ENCODE peak calls at places on chromosome 22, in four cellular contexts. C is cardiac muscle cell, G is heart right ventricle, U is GM20000. S is an unnamed sample.

GRCh38 chr22:41565403-41566054 is 4.7 kb downstream of the CSDC2 start:
- DNase-seq in G (no peak), U (no peak), C (peak; percentile 82), S (no peak)

GRCh38 chr22:21766933-21767462 is 31.4 kb upstream of the YPEL1 start:
- DNase-seq in U (peak; percentile 59), C (no peak), G (no peak), S (peak; percentile 67)

GRCh38 chr22:40348025-40348658 is 1.8 kb downstream of the ADSL start:
- DNase-seq in U (peak; percentile 77), C (peak; percentile 78), G (peak; percentile 23), S (peak; percentile 78)

GRCh38 chr22:30228509-30229359 is 17.8 kb downstream of the LIF start:
- DNase-seq in U (no peak), G (no peak), C (no peak), S (no peak)

GRCh38 chr22:29108137-29108536 is 35.3 kb downstream of the KREMEN1 start:
- DNase-seq in G (no peak), U (no peak), C (peak; percentile 70), S (no peak)

GRCh38 chr22:27962268-27963191 is 43.5 kb upstream of the PITPNB start:
- DNase-seq in G (no peak), C (peak; percentile 32), U (no peak), S (no peak)

GRCh38 chr22:49197986-49198704 is 629.5 kb downstream of the BRD1 start:
- DNase-seq in C (no peak), G (no peak), U (no peak), S (no peak)

GRCh38 chr22:28341001-28341400 is 338.6 kb downstream of the TTC28 start:
- DNase-seq in C (peak; percentile 50), U (no peak), G (no peak), S (no peak)

GRCh38 chr22:31244044-31244942 is 32.2 kb downstream of the LIMK2 start:
- DNase-seq in U (no peak), G (no peak), C (peak; percentile 80), S (no peak)

GRCh38 chr22:44088976-44089570 is 65.0 kb downstream of the PARVB start:
- DNase-seq in U (no peak), C (no peak), G (peak; percentile 44), S (no peak)

GRCh38 chr22:29344137-29344536 is 28.6 kb upstream of the RASL10A start:
- DNase-seq in C (peak; percentile 90), U (no peak), G (peak; percentile 57), S (no peak)

GRCh38 chr22:43304831-43305230 is 38.3 kb downstream of the SCUBE1 start:
- DNase-seq in C (no peak), U (no peak), G (no peak), S (no peak)

GRCh38 chr22:23065495-23066122 is 4.7 kb upstream of the GNAZ start:
- DNase-seq in G (peak; percentile 1), U (no peak), C (no peak), S (no peak)

GRCh38 chr22:38115423-38116205 is 5.1 kb upstream of the BAIAP2L2 start:
- DNase-seq in U (no peak), C (no peak), G (no peak), S (no peak)

DNA sequence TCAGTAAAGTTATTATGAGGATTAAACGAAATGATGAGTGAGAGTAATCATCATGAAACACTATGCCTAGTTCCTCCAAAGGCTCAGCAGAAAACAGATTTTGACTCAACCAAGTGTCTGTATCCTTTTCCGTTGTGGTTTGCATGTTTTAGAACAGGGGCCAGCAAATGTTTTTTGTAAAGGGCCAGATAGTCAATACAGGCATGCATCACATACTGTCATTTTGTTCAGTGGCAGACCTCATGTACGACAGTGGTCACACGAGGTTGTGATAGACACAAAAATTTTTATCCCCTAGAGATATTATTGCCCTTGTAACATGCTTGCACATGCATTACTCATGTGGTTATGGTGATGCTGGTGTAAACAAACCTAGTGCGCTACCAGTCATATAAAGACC is 81.9 kb upstream of the SLC25A18 start:
- DNase-seq in G (no peak), U (no peak), C (no peak), S (no peak)
- TF ChIP-seq CTCF in G (no peak), U (no peak), C (no peak), S (no peak)

GRCh38 chr22:39311592-39312400 is 7.6 kb downstream of the RPL3 start:
- DNase-seq in C (no peak), U (no peak), G (no peak), S (no peak)

GRCh38 chr22:39309881-39310714 is 9.3 kb downstream of the RPL3 start:
- DNase-seq in C (peak; percentile 66), U (no peak), G (no peak), S (no peak)

GRCh38 chr22:39306456-39307361 is 12.7 kb downstream of the RPL3 start:
- DNase-seq in C (no peak), U (no peak), G (no peak), S (no peak)

GRCh38 chr22:39308614-39309363 is 10.6 kb downstream of the RPL3 start:
- DNase-seq in G (no peak), U (no peak), C (peak; percentile 95), S (no peak)

DNA sequence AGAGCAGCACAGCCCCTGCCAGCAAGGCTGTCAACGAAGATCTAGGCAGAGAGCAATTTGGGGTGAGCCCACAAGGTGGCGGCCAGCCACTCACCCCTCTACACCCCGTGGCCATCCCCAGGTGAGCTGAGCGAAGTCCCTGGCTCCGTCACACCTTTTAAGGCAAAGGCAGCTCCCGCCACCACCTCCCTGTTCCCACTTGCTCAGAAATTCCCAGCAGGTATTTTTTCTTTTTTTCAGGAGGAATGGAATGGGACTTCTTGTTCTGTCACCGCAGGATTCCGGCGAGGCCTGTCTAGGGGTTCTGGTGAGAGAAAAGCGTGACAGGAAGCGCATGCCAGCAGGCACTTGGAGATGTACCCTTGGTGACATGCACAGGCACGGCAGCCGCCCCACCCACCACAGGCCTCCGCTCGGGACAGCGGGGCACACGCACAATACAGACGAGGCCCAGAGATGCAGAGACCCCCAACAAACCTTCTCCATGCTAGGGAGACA is 10.0 kb downstream of the RPL3 start:
- DNase-seq in C (no peak), G (no peak), U (no peak), S (no peak)
- TF ChIP-seq CTCF in C (peak; percentile 27), G (no peak), U (no peak), S (peak; percentile 2)

GRCh38 chr22:37095113-37095512 is 14.4 kb downstream of the TMPRSS6 start:
- DNase-seq in C (no peak), U (no peak), G (no peak), S (no peak)

GRCh38 chr22:37091986-37092385 is 17.5 kb downstream of the TMPRSS6 start:
- DNase-seq in C (no peak), U (no peak), G (no peak), S (no peak)

GRCh38 chr22:37090920-37091688 is 18.4 kb downstream of the TMPRSS6 start:
- DNase-seq in G (no peak), U (no peak), C (no peak), S (no peak)

GRCh38 chr22:37092997-37093396 is 16.5 kb downstream of the TMPRSS6 start:
- DNase-seq in C (no peak), U (no peak), G (no peak), S (no peak)

GRCh38 chr22:37094239-37094638 is 15.3 kb downstream of the TMPRSS6 start:
- DNase-seq in G (no peak), C (no peak), U (no peak), S (no peak)
- TF ChIP-seq CTCF in G (no peak), C (no peak), U (no peak), S (no peak)

GRCh38 chr22:26367402-26368245 is 61.4 kb upstream of the ASPHD2 start:
- DNase-seq in C (peak; percentile 61), U (peak; percentile 39), G (peak; percentile 8), S (peak; percentile 62)
- TF ChIP-seq CTCF in C (peak; percentile 84), U (peak; percentile 75), G (peak; percentile 75), S (peak; percentile 75)

GRCh38 chr22:46754110-46754799 is 8.2 kb upstream of the TBC1D22A start:
- DNase-seq in C (peak; percentile 97), G (peak; percentile 96), U (peak; percentile 38), S (peak; percentile 61)
- TF ChIP-seq CTCF in C (no peak), G (no peak), U (no peak), S (no peak)

DNA sequence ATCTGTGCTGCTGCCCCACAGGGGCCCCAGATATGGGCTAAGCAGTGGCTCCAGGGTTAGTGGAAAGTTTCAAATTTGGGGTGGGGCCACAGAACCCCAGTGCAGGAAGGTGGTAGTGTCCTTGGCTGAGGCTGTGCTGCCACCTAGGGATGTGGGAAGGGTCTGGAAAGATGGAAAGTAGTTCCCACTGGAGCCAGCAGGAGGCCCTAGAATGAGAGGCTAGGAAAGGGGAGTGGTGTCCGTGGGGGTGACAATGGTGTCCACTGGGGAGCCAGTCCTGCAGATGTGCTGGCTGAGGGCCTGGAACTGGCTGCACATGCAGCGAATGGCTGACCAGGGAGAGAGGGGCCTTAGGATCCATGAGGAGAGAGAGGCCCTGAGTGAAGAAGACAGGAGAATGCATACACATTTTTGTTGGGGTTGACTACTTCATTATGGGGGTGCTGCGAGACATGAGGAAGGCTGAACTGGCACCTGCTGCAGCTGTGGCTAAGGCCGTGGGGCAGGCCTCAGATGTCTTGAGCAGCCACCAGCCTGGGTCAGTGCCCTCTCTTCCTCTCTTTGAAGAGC is 21.1 kb downstream of the RFPL3 start:
- DNase-seq in U (no peak), G (no peak), C (peak; percentile 36), S (no peak)
- TF ChIP-seq CTCF in U (peak; percentile 17), G (peak; percentile 66), C (peak; percentile 67), S (peak; percentile 22)

DNA sequence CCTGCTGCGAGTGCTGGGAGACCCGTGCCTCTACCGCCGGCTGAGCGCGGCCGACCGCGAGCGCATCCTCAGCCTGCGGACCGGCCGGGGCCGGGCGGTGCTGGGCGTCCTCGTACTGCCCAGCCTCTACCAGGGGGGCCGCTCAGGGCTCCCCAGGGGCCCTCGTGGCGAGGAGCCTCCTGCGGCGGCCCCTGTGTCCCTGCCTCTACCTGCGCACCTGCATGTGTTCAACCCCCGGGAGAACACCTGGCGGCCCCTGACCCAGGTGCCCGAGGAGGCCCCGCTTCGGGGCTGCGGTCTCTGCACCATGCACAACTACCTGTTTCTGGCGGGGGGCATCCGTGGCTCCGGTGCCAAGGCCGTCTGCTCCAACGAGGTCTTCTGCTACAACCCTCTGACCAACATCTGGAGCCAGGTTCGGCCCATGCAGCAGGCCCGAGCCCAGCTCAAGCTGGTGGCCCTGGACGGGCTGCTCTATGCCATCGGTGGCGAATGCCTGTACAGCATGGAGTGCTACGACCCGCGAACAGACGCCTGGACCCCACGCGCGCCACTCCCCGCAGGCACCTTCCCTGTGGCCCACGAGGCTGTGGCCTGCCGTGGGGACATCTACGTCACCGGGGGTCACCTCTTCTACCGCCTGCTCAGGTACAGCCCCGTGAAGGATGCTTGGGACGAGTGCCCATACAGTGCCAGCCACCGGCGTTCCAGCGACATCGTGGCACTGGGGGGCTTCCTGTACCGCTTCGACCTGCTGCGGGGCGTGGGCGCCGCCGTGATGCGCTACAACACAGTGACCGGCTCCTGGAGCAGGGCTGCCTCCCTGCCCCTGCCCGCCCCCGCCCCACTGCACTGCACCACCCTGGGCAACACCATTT is 3.5 kb downstream of the KLHDC7B start:
- DNase-seq in C (no peak), G (no peak), U (no peak), S (peak; percentile 8)
- TF ChIP-seq CTCF in C (no peak), G (no peak), U (no peak), S (no peak)

GRCh38 chr22:35032571-35032970 is 33.4 kb upstream of the ISX start:
- DNase-seq in U (no peak), G (no peak), C (no peak), S (no peak)

GRCh38 chr22:35034963-35035362 is 31.0 kb upstream of the ISX start:
- DNase-seq in G (no peak), C (no peak), U (no peak), S (no peak)

GRCh38 chr22:35039625-35040024 is 26.3 kb upstream of the ISX start:
- DNase-seq in G (no peak), U (no peak), C (no peak), S (no peak)

GRCh38 chr22:35033635-35034296 is 32.2 kb upstream of the ISX start:
- DNase-seq in G (no peak), C (no peak), U (no peak), S (no peak)

GRCh38 chr22:35037089-35037488 is 28.9 kb upstream of the ISX start:
- DNase-seq in C (no peak), U (no peak), G (no peak), S (no peak)
- TF ChIP-seq CTCF in C (no peak), U (no peak), G (no peak), S (peak; percentile 32)